ENCODE peak calls at places on chromosomes 7 and 10, in six cellular contexts. W is foreskin fibroblast; E is RWPE1; L is MCF 10A; V is CD8-positive, alpha-beta T cell; J is kidney epithelial cell. M is an unnamed sample.

GRCh38 chr7:74318043-74318442 is 28.8 kb downstream of the CLIP2 start:
- DNase-seq in E (no peak), V (no peak), J (no peak), L (no peak), W (no peak), M (no peak)

GRCh38 chr7:2715341-2716231 is 27.6 kb downstream of the AMZ1 start:
- DNase-seq in V (peak; percentile 58), L (no peak), J (no peak), W (no peak), E (no peak), M (no peak)

GRCh38 chr7:128974241-128974934 is 36.7 kb downstream of the IRF5 start:
- DNase-seq in J (no peak), V (no peak), L (no peak), E (no peak), W (no peak), M (no peak)

GRCh38 chr7:538764-539685 is 19.4 kb upstream of the PDGFA start:
- DNase-seq in L (peak; percentile 80), V (no peak), J (no peak), E (peak; percentile 77), W (no peak), M (no peak)

GRCh38 chr7:30146127-30146612 is 11.4 kb downstream of the MTURN start:
- DNase-seq in W (no peak), J (no peak), L (no peak), V (peak; percentile 23), E (no peak), M (no peak)

GRCh38 chr10:396535-397220 is 261.4 kb downstream of the ZMYND11 start:
- DNase-seq in V (no peak), L (no peak), J (no peak), E (no peak), W (no peak), M (no peak)

GRCh38 chr7:129210256-129210988 is 14.4 kb upstream of the AHCYL2 start:
- DNase-seq in L (peak; percentile 69), J (no peak), V (peak; percentile 69), E (peak; percentile 50), W (peak; percentile 27), M (peak; percentile 77)

GRCh38 chr10:5645375-5645774 is 21.0 kb downstream of the ASB13 start:
- DNase-seq in W (no peak), V (no peak), L (no peak), E (no peak), J (no peak), M (peak; percentile 29)

GRCh38 chr10:132570265-132570664 is 32.7 kb downstream of the INPP5A start:
- DNase-seq in W (no peak), V (no peak), E (no peak), L (no peak), J (no peak), M (no peak)

GRCh38 chr7:28957064-28957821 is 887 bp downstream of the TRIL start:
- DNase-seq in V (no peak), W (no peak), E (no peak), L (no peak), J (no peak), M (no peak)

GRCh38 chr10:28043941-28044340 is 45.1 kb upstream of the ODAD2 start:
- DNase-seq in V (no peak), E (no peak), J (no peak), L (no peak), W (no peak), M (no peak)

GRCh38 chr10:12605580-12606405 is 256.4 kb downstream of the CAMK1D start:
- DNase-seq in L (peak; percentile 89), W (peak; percentile 21), E (peak; percentile 66), V (peak; percentile 56), J (peak; percentile 12), M (peak; percentile 37)

GRCh38 chr7:115274-115911 is 77.0 kb upstream of the FAM20C start:
- DNase-seq in J (no peak), L (peak; percentile 91), E (no peak), V (no peak), W (peak; percentile 83), M (no peak)

GRCh38 chr7:29289156-29290021 is 94.8 kb downstream of the CHN2 start:
- DNase-seq in W (peak; percentile 34), L (peak; percentile 41), E (no peak), J (no peak), V (no peak), M (no peak)

GRCh38 chr7:113915991-113916390 is 2.8 kb downstream of the PPP1R3A start:
- DNase-seq in J (no peak), E (no peak), W (no peak), V (no peak), L (no peak), M (no peak)

GRCh38 chr7:143454091-143454729 is 11.0 kb downstream of the TAS2R60 start:
- DNase-seq in E (no peak), V (no peak), J (no peak), W (peak; percentile 32), L (no peak), M (no peak)

GRCh38 chr7:121313220-121313792 is 15.5 kb upstream of the WNT16 start:
- DNase-seq in E (peak; percentile 72), W (no peak), L (peak; percentile 74), V (no peak), J (no peak), M (no peak)

GRCh38 chr7:45653209-45653907 is 79.2 kb downstream of the ADCY1 start:
- DNase-seq in E (no peak), W (no peak), V (no peak), L (no peak), J (no peak), M (no peak)

GRCh38 chr7:76095908-76096307 is 48.0 kb downstream of the MDH2 start:
- DNase-seq in E (no peak), L (no peak), V (no peak), W (no peak), J (no peak), M (no peak)

GRCh38 chr7:748446-748845 is 21.4 kb upstream of the PRKAR1B start:
- DNase-seq in W (no peak), E (no peak), V (no peak), L (no peak), J (no peak), M (no peak)

GRCh38 chr7:68671046-68671445 is 927.2 kb upstream of the AUTS2 start:
- DNase-seq in V (no peak), J (no peak), E (no peak), W (no peak), L (no peak), M (no peak)

GRCh38 chr10:47361293-47361692 is 13.1 kb downstream of the RBP3 start:
- DNase-seq in L (peak; percentile 60), E (peak; percentile 32), J (no peak), W (no peak), V (no peak), M (no peak)

GRCh38 chr7:96080021-96080420 is 241.9 kb downstream of the SLC25A13 start:
- DNase-seq in V (no peak), L (no peak), J (no peak), W (no peak), E (no peak), M (no peak)

GRCh38 chr10:48792687-48793096 is 108.0 kb downstream of the WDFY4 start:
- DNase-seq in L (peak; percentile 88), J (no peak), W (peak; percentile 15), V (no peak), E (peak; percentile 64), M (no peak)

GRCh38 chr10:86178401-86179142 is 188.0 kb downstream of the GRID1 start:
- DNase-seq in J (no peak), V (no peak), E (peak; percentile 36), L (peak; percentile 25), W (no peak), M (no peak)

GRCh38 chr7:116534790-116535189 is 10.0 kb downstream of the CAV1 start:
- DNase-seq in V (no peak), W (peak; percentile 63), J (no peak), L (peak; percentile 88), E (no peak), M (no peak)

GRCh38 chr7:51732066-51732465 is 415.5 kb upstream of the COBL start:
- DNase-seq in V (no peak), W (no peak), L (no peak), J (no peak), E (no peak), M (no peak)

GRCh38 chr7:30983042-30983913 is 19.5 kb downstream of the GHRHR start:
- DNase-seq in E (peak; percentile 80), L (peak; percentile 75), V (peak; percentile 79), J (peak; percentile 25), W (peak; percentile 68), M (peak; percentile 60)

GRCh38 chr7:2182461-2182860 is 50.3 kb downstream of the MAD1L1 start:
- DNase-seq in J (no peak), E (no peak), L (no peak), V (no peak), W (no peak), M (no peak)

DNA sequence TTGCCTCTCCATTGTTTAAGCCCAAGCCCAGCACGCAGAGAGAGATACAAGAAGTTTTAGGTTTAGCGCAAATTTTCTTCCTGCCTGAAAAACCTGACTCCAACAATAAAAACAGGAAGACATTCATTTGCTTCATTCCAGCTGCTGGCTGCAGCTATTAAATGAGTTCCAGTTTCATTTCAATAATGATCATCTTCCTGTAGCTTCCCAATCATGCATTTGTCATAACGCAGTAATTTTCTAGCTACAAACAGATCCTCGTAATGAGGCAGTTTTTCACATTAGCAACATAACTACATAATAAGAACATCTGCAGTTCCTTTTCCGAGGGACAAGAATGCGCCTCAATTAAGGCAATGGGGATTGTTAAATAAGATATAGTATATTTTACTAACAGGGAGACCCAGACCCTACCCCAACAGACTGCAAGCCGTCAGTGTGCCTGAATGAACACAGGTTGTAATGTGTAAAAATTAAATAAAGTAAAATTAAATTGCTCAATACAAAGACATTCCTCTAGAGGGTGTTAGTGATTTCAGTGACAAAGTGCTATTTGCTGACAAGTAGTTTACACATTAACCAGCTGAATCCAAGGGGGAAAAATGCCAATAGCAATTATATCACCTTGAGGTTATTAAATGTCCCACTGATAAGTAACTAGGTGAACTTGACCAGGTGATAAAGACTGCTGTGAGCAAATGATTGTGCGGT is 110.7 kb downstream of the EBF3 start:
- DNase-seq in W (no peak), E (peak; percentile 33), V (no peak), J (peak; percentile 41), L (peak; percentile 5), M (no peak)
- TF ChIP-seq CTCF in W (peak; percentile 25), E (peak; percentile 19), V (no peak), J (peak; percentile 44), L (peak; percentile 13), M (no peak)

GRCh38 chr7:99127636-99128035 is 16.3 kb downstream of the SMURF1 start:
- DNase-seq in L (no peak), E (no peak), V (no peak), W (no peak), J (no peak), M (no peak)
- TF ChIP-seq CTCF in L (no peak), E (no peak), V (no peak), W (no peak), J (no peak), M (no peak)

GRCh38 chr7:36473454-36474282 is 84.0 kb downstream of the ANLN start:
- DNase-seq in W (peak; percentile 5), V (peak; percentile 21), J (no peak), L (peak; percentile 91), E (peak; percentile 51), M (no peak)
- TF ChIP-seq CTCF in W (peak; percentile 51), V (no peak), J (peak; percentile 51), L (peak; percentile 39), E (no peak), M (no peak)

DNA sequence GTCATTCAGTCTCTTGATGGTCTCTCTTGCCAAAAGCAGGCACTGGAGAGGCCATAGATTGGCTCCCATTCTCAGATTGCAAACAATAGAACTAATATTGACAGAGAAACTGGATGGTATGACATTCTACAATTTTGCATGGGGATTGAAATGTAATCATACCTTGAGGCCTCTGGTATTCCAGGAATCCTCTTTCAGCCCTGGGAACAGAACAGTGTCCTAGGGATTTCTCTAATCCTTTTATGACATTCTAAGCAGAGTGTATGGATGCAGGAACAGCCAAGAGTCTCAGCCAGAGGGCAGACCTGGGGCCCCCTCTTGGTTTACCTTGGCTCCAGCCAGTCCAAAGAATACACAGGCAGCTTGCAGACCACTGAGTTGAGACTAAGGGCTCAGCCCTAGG is 206.4 kb downstream of the KCNMA1 start:
- DNase-seq in E (no peak), V (no peak), J (no peak), W (no peak), L (no peak), M (no peak)
- TF ChIP-seq CTCF in E (no peak), V (no peak), J (peak; percentile 26), W (no peak), L (no peak), M (no peak)

M was measured in activated B cell treated with CpG ODN at 0.5 μM for 24 hours.